ENCODE peak calls at places on chromosomes 6 and 20, in four cellular contexts. One of them, this sample, is unnamed.

GRCh38 chr6:67863346-67863745 is 771.7 kb upstream of the ADGRB3 start:
- DNase-seq in IMR-90: no peak
- DNase-seq in spleen: no peak
- DNase-seq in AG10803: no peak
- DNase-seq in this sample: no peak

GRCh38 chr6:15109338-15110090 is 136.4 kb upstream of the JARID2 start:
- DNase-seq in IMR-90: no peak
- DNase-seq in AG10803: no peak
- DNase-seq in spleen: no peak
- DNase-seq in this sample: no peak

GRCh38 chr6:90646936-90647335 is 60.1 kb upstream of the MAP3K7 start:
- DNase-seq in IMR-90: peak
- DNase-seq in AG10803: no peak
- DNase-seq in spleen: no peak
- DNase-seq in this sample: no peak

GRCh38 chr6:44022296-44022661 is 105.0 kb downstream of the MRPL14 start:
- DNase-seq in AG10803: no peak
- DNase-seq in spleen: no peak
- DNase-seq in IMR-90: peak
- DNase-seq in this sample: no peak

GRCh38 chr6:124882580-124883393 is 79.5 kb upstream of the RNF217 start:
- DNase-seq in AG10803: peak
- DNase-seq in spleen: no peak
- DNase-seq in IMR-90: peak
- DNase-seq in this sample: no peak

GRCh38 chr6:109238405-109238804 is 143.1 kb downstream of the CEP57L1 start:
- DNase-seq in AG10803: peak
- DNase-seq in IMR-90: no peak
- DNase-seq in spleen: no peak
- DNase-seq in this sample: no peak

GRCh38 chr6:139593081-139593480 is 218.6 kb upstream of the CITED2 start:
- DNase-seq in IMR-90: no peak
- DNase-seq in AG10803: no peak
- DNase-seq in spleen: no peak
- DNase-seq in this sample: no peak

GRCh38 chr6:157715766-157716171 is 107.3 kb upstream of the SNX9 start:
- DNase-seq in IMR-90: peak
- DNase-seq in spleen: no peak
- DNase-seq in AG10803: peak
- DNase-seq in this sample: peak

GRCh38 chr20:21344961-21345360 is 41.8 kb downstream of the XRN2 start:
- DNase-seq in spleen: no peak
- DNase-seq in AG10803: no peak
- DNase-seq in IMR-90: no peak
- DNase-seq in this sample: no peak

GRCh38 chr6:122289721-122290501 is 109.5 kb upstream of the HSF2 start:
- DNase-seq in IMR-90: peak
- DNase-seq in AG10803: peak
- DNase-seq in spleen: no peak
- DNase-seq in this sample: no peak
- TF ChIP-seq CTCF in IMR-90: peak
- TF ChIP-seq CTCF in AG10803: peak
- TF ChIP-seq CTCF in spleen: no peak
- TF ChIP-seq CTCF in this sample: peak

GRCh38 chr6:133837801-133838349 is 51.0 kb upstream of the TCF21 start:
- DNase-seq in spleen: peak
- DNase-seq in IMR-90: no peak
- DNase-seq in AG10803: peak
- DNase-seq in this sample: no peak

GRCh38 chr6:133833905-133834304 is 55.0 kb upstream of the TCF21 start:
- DNase-seq in spleen: no peak
- DNase-seq in AG10803: no peak
- DNase-seq in IMR-90: no peak
- DNase-seq in this sample: peak

GRCh38 chr6:133834472-133835170 is 54.3 kb upstream of the TCF21 start:
- DNase-seq in AG10803: no peak
- DNase-seq in spleen: no peak
- DNase-seq in IMR-90: no peak
- DNase-seq in this sample: no peak

DNA sequence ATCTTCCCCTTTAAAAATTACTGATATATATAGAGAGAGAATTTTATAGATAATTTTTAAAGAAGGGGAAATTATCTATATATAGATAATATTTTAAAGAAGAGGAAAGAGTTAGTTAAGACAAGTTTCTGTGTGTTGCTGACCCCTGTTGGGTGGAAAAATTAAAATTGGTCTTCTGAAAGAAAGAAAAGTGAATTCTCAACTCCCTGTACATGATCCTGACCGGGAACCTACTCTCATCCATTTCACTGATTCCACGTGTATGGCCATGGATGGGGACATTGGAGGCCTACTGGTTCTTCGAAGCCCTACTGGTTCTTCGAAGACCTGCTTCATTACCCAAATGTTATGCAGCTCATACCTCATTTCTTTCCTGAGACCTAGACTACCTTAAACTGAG is 53.0 kb upstream of the TCF21 start:
- DNase-seq in AG10803: peak
- DNase-seq in spleen: no peak
- DNase-seq in IMR-90: peak
- DNase-seq in this sample: no peak
- TF ChIP-seq CTCF in AG10803: peak
- TF ChIP-seq CTCF in spleen: no peak
- TF ChIP-seq CTCF in IMR-90: peak
- TF ChIP-seq CTCF in this sample: no peak

GRCh38 chr6:131807321-131807643 is 538 bp upstream of the ENPP1 start:
- DNase-seq in AG10803: no peak
- DNase-seq in spleen: no peak
- DNase-seq in IMR-90: no peak
- DNase-seq in this sample: no peak
- TF ChIP-seq CTCF in AG10803: no peak
- TF ChIP-seq CTCF in spleen: no peak
- TF ChIP-seq CTCF in IMR-90: no peak
- TF ChIP-seq CTCF in this sample: no peak

GRCh38 chr20:62145688-62146018 is 2.1 kb downstream of the SS18L1 start:
- DNase-seq in spleen: no peak
- DNase-seq in AG10803: no peak
- DNase-seq in IMR-90: no peak
- DNase-seq in this sample: no peak

GRCh38 chr20:62142252-62143117 is 709 bp downstream of the PSMA7 start:
- DNase-seq in IMR-90: no peak
- DNase-seq in AG10803: no peak
- DNase-seq in spleen: peak
- DNase-seq in this sample: no peak

GRCh38 chr20:62143118-62143975 is at the start of the genes PSMA7 and SS18L1:
- DNase-seq in spleen: peak
- DNase-seq in IMR-90: peak
- DNase-seq in AG10803: peak
- DNase-seq in this sample: peak

GRCh38 chr20:62146019-62146755 is 2.6 kb downstream of the SS18L1 start:
- DNase-seq in AG10803: no peak
- DNase-seq in spleen: no peak
- DNase-seq in IMR-90: no peak
- DNase-seq in this sample: no peak

GRCh38 chr20:62143976-62144825 is 632 bp downstream of the SS18L1 start:
- DNase-seq in spleen: peak
- DNase-seq in AG10803: peak
- DNase-seq in IMR-90: peak
- DNase-seq in this sample: peak
- TF ChIP-seq CTCF in spleen: no peak
- TF ChIP-seq CTCF in AG10803: no peak
- TF ChIP-seq CTCF in IMR-90: no peak
- TF ChIP-seq CTCF in this sample: peak

DNA sequence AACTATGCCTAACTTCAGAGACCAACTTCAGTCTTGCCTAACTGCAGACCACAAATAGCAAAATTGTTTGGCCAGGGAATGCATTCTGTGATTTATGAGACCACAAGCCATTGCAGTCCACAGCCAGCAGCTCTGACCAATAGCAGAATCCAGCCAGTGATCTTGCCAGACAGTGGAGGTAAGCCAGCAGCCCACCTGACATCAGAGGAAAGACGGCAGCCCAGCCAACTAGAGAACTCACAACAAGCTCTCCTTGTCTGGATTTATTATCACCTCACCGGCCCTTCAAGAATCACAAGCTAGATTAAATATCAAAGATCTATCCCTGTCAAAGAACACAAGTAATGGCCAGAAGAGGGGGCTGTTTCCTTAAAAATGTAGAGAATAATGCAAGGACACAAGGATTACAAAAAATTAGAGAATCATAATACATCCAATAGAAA is 66.5 kb upstream of the SLC35F1 start:
- DNase-seq in IMR-90: peak
- DNase-seq in spleen: no peak
- DNase-seq in AG10803: peak
- DNase-seq in this sample: no peak
- TF ChIP-seq CTCF in IMR-90: peak
- TF ChIP-seq CTCF in spleen: no peak
- TF ChIP-seq CTCF in AG10803: peak
- TF ChIP-seq CTCF in this sample: peak

GRCh38 chr6:26422329-26422728 is 18.0 kb upstream of the BTN3A3 start:
- DNase-seq in IMR-90: no peak
- DNase-seq in spleen: no peak
- DNase-seq in AG10803: no peak
- DNase-seq in this sample: no peak

GRCh38 chr6:26416288-26416687 is 14.2 kb downstream of the BTN3A1 start:
- DNase-seq in IMR-90: no peak
- DNase-seq in spleen: no peak
- DNase-seq in AG10803: no peak
- DNase-seq in this sample: no peak

GRCh38 chr6:26415791-26416190 is 13.7 kb downstream of the BTN3A1 start:
- DNase-seq in AG10803: no peak
- DNase-seq in IMR-90: peak
- DNase-seq in spleen: no peak
- DNase-seq in this sample: no peak

GRCh38 chr6:26421259-26422144 is 18.8 kb upstream of the BTN3A3 start:
- DNase-seq in AG10803: peak
- DNase-seq in spleen: peak
- DNase-seq in IMR-90: peak
- DNase-seq in this sample: peak

GRCh38 chr6:26420607-26421235 is 18.6 kb downstream of the BTN3A1 start:
- DNase-seq in spleen: no peak
- DNase-seq in AG10803: peak
- DNase-seq in IMR-90: peak
- DNase-seq in this sample: peak
- TF ChIP-seq CTCF in spleen: peak
- TF ChIP-seq CTCF in AG10803: peak
- TF ChIP-seq CTCF in IMR-90: peak
- TF ChIP-seq CTCF in this sample: peak